ENCODE peak calls at places on chromosome 22, in ten cellular contexts. One of them, this sample, is unnamed.

GRCh38 chr22:42282943-42283287 is 12.5 kb upstream of the TCF20 start:
- DNase-seq in fibroblast of the conjunctiva: no peak
- DNase-seq in midbrain: no peak
- DNase-seq in coronary artery: no peak
- DNase-seq in iPS-NIHi11: no peak
- DNase-seq in EH: no peak
- DNase-seq in sciatic nerve: no peak
- DNase-seq in activated gamma-delta T cell: no peak
- DNase-seq in fibroblast of pulmonary artery: no peak
- DNase-seq in cardiac fibroblast: no peak
- DNase-seq in this sample: no peak

GRCh38 chr22:30649430-30650007 is 13.9 kb downstream of the SLC35E4 start:
- DNase-seq in fibroblast of the conjunctiva: peak
- DNase-seq in midbrain: no peak
- DNase-seq in coronary artery: no peak
- DNase-seq in iPS-NIHi11: peak
- DNase-seq in EH: peak
- DNase-seq in sciatic nerve: no peak
- DNase-seq in activated gamma-delta T cell: no peak
- DNase-seq in fibroblast of pulmonary artery: peak
- DNase-seq in cardiac fibroblast: peak
- DNase-seq in this sample: no peak

GRCh38 chr22:44365196-44365802 is 52.5 kb upstream of the SHISAL1 start:
- DNase-seq in fibroblast of the conjunctiva: no peak
- DNase-seq in midbrain: no peak
- DNase-seq in coronary artery: peak
- DNase-seq in iPS-NIHi11: no peak
- DNase-seq in EH: no peak
- DNase-seq in sciatic nerve: no peak
- DNase-seq in activated gamma-delta T cell: no peak
- DNase-seq in fibroblast of pulmonary artery: no peak
- DNase-seq in cardiac fibroblast: no peak
- DNase-seq in this sample: peak

GRCh38 chr22:17368144-17368726 is 1.0 kb upstream of the CECR2 start:
- DNase-seq in fibroblast of the conjunctiva: no peak
- DNase-seq in midbrain: no peak
- DNase-seq in coronary artery: no peak
- DNase-seq in iPS-NIHi11: peak
- DNase-seq in EH: no peak
- DNase-seq in sciatic nerve: no peak
- DNase-seq in activated gamma-delta T cell: no peak
- DNase-seq in fibroblast of pulmonary artery: no peak
- DNase-seq in cardiac fibroblast: no peak
- DNase-seq in this sample: no peak

GRCh38 chr22:11616811-11617210 is 3911.2 kb upstream of the OR11H1 start:
- DNase-seq in fibroblast of the conjunctiva: no peak
- DNase-seq in midbrain: no peak
- DNase-seq in coronary artery: no peak
- DNase-seq in iPS-NIHi11: no peak
- DNase-seq in EH: no peak
- DNase-seq in sciatic nerve: no peak
- DNase-seq in activated gamma-delta T cell: no peak
- DNase-seq in fibroblast of pulmonary artery: no peak
- DNase-seq in cardiac fibroblast: no peak
- DNase-seq in this sample: no peak

GRCh38 chr22:19430890-19431541 is 517 bp downstream of the HIRA start:
- DNase-seq in fibroblast of the conjunctiva: no peak
- DNase-seq in midbrain: no peak
- DNase-seq in coronary artery: no peak
- DNase-seq in iPS-NIHi11: peak
- DNase-seq in EH: peak
- DNase-seq in sciatic nerve: peak
- DNase-seq in activated gamma-delta T cell: no peak
- DNase-seq in fibroblast of pulmonary artery: peak
- DNase-seq in cardiac fibroblast: peak
- DNase-seq in this sample: no peak

GRCh38 chr22:44628273-44628672 is 73.7 kb upstream of the PRR5 start:
- DNase-seq in fibroblast of the conjunctiva: no peak
- DNase-seq in midbrain: no peak
- DNase-seq in coronary artery: no peak
- DNase-seq in iPS-NIHi11: no peak
- DNase-seq in EH: no peak
- DNase-seq in sciatic nerve: no peak
- DNase-seq in activated gamma-delta T cell: no peak
- DNase-seq in fibroblast of pulmonary artery: no peak
- DNase-seq in cardiac fibroblast: no peak
- DNase-seq in this sample: no peak

GRCh38 chr22:50301581-50301991 is 5.9 kb downstream of the PLXNB2 start:
- DNase-seq in fibroblast of the conjunctiva: no peak
- DNase-seq in midbrain: no peak
- DNase-seq in coronary artery: no peak
- DNase-seq in iPS-NIHi11: no peak
- DNase-seq in EH: no peak
- DNase-seq in sciatic nerve: no peak
- DNase-seq in activated gamma-delta T cell: no peak
- DNase-seq in fibroblast of pulmonary artery: no peak
- DNase-seq in cardiac fibroblast: peak
- DNase-seq in this sample: no peak

GRCh38 chr22:30294830-30295229 is 5.5 kb upstream of the CASTOR1 start:
- DNase-seq in fibroblast of the conjunctiva: no peak
- DNase-seq in midbrain: no peak
- DNase-seq in coronary artery: no peak
- DNase-seq in iPS-NIHi11: no peak
- DNase-seq in EH: no peak
- DNase-seq in sciatic nerve: no peak
- DNase-seq in activated gamma-delta T cell: no peak
- DNase-seq in fibroblast of pulmonary artery: no peak
- DNase-seq in cardiac fibroblast: no peak
- DNase-seq in this sample: no peak

GRCh38 chr22:33678523-33678922 is 241.8 kb downstream of the LARGE1 start:
- DNase-seq in fibroblast of the conjunctiva: no peak
- DNase-seq in midbrain: no peak
- DNase-seq in coronary artery: no peak
- DNase-seq in iPS-NIHi11: no peak
- DNase-seq in EH: no peak
- DNase-seq in sciatic nerve: no peak
- DNase-seq in activated gamma-delta T cell: no peak
- DNase-seq in fibroblast of pulmonary artery: no peak
- DNase-seq in cardiac fibroblast: no peak
- DNase-seq in this sample: no peak

GRCh38 chr22:45210577-45211431 is 29.9 kb downstream of the KIAA0930 start:
- DNase-seq in fibroblast of the conjunctiva: peak
- DNase-seq in midbrain: no peak
- DNase-seq in coronary artery: no peak
- DNase-seq in iPS-NIHi11: no peak
- DNase-seq in EH: peak
- DNase-seq in sciatic nerve: peak
- DNase-seq in activated gamma-delta T cell: no peak
- DNase-seq in fibroblast of pulmonary artery: no peak
- DNase-seq in cardiac fibroblast: no peak
- DNase-seq in this sample: peak

GRCh38 chr22:43152001-43152354 is 619 bp downstream of the TSPO start:
- DNase-seq in fibroblast of the conjunctiva: no peak
- DNase-seq in midbrain: no peak
- DNase-seq in coronary artery: no peak
- DNase-seq in iPS-NIHi11: no peak
- DNase-seq in EH: no peak
- DNase-seq in sciatic nerve: no peak
- DNase-seq in activated gamma-delta T cell: no peak
- DNase-seq in fibroblast of pulmonary artery: no peak
- DNase-seq in cardiac fibroblast: no peak
- DNase-seq in this sample: no peak

GRCh38 chr22:24358105-24358836 is 69.1 kb upstream of the ADORA2A start:
- DNase-seq in fibroblast of the conjunctiva: no peak
- DNase-seq in midbrain: no peak
- DNase-seq in coronary artery: no peak
- DNase-seq in iPS-NIHi11: no peak
- DNase-seq in EH: no peak
- DNase-seq in sciatic nerve: no peak
- DNase-seq in activated gamma-delta T cell: no peak
- DNase-seq in fibroblast of pulmonary artery: no peak
- DNase-seq in cardiac fibroblast: no peak
- DNase-seq in this sample: no peak

GRCh38 chr22:17580461-17581031 is 17.2 kb downstream of the SLC25A18 start:
- DNase-seq in fibroblast of the conjunctiva: no peak
- DNase-seq in midbrain: no peak
- DNase-seq in coronary artery: no peak
- DNase-seq in iPS-NIHi11: peak
- DNase-seq in EH: no peak
- DNase-seq in sciatic nerve: no peak
- DNase-seq in activated gamma-delta T cell: no peak
- DNase-seq in fibroblast of pulmonary artery: no peak
- DNase-seq in cardiac fibroblast: peak
- DNase-seq in this sample: no peak

GRCh38 chr22:23520875-23521441 is 59.1 kb downstream of the IGLL1 start:
- DNase-seq in fibroblast of the conjunctiva: peak
- DNase-seq in midbrain: no peak
- DNase-seq in coronary artery: no peak
- DNase-seq in iPS-NIHi11: peak
- DNase-seq in EH: peak
- DNase-seq in sciatic nerve: peak
- DNase-seq in activated gamma-delta T cell: no peak
- DNase-seq in fibroblast of pulmonary artery: peak
- DNase-seq in cardiac fibroblast: peak
- DNase-seq in this sample: no peak

GRCh38 chr22:39434243-39434653 is 22.6 kb upstream of the MGAT3 start:
- DNase-seq in fibroblast of the conjunctiva: no peak
- DNase-seq in midbrain: peak
- DNase-seq in coronary artery: no peak
- DNase-seq in iPS-NIHi11: no peak
- DNase-seq in EH: no peak
- DNase-seq in sciatic nerve: no peak
- DNase-seq in activated gamma-delta T cell: no peak
- DNase-seq in fibroblast of pulmonary artery: no peak
- DNase-seq in cardiac fibroblast: no peak
- DNase-seq in this sample: peak

GRCh38 chr22:19708323-19709011 is 5.8 kb upstream of the SEPTIN5 start:
- DNase-seq in fibroblast of the conjunctiva: no peak
- DNase-seq in midbrain: no peak
- DNase-seq in coronary artery: no peak
- DNase-seq in iPS-NIHi11: peak
- DNase-seq in EH: no peak
- DNase-seq in sciatic nerve: no peak
- DNase-seq in activated gamma-delta T cell: no peak
- DNase-seq in fibroblast of pulmonary artery: no peak
- DNase-seq in cardiac fibroblast: no peak
- DNase-seq in this sample: peak

GRCh38 chr22:28341001-28341400 is 338.6 kb downstream of the TTC28 start:
- DNase-seq in fibroblast of the conjunctiva: no peak
- DNase-seq in midbrain: no peak
- DNase-seq in coronary artery: no peak
- DNase-seq in iPS-NIHi11: no peak
- DNase-seq in EH: peak
- DNase-seq in sciatic nerve: no peak
- DNase-seq in activated gamma-delta T cell: no peak
- DNase-seq in fibroblast of pulmonary artery: peak
- DNase-seq in cardiac fibroblast: peak
- DNase-seq in this sample: no peak

GRCh38 chr22:47169801-47170140 is 407.3 kb downstream of the TBC1D22A start:
- DNase-seq in fibroblast of the conjunctiva: no peak
- DNase-seq in midbrain: no peak
- DNase-seq in coronary artery: peak
- DNase-seq in iPS-NIHi11: no peak
- DNase-seq in EH: no peak
- DNase-seq in sciatic nerve: peak
- DNase-seq in activated gamma-delta T cell: no peak
- DNase-seq in fibroblast of pulmonary artery: no peak
- DNase-seq in cardiac fibroblast: no peak
- DNase-seq in this sample: no peak

GRCh38 chr22:50315289-50316113 is 8.1 kb upstream of the PLXNB2 start:
- DNase-seq in fibroblast of the conjunctiva: no peak
- DNase-seq in midbrain: no peak
- DNase-seq in coronary artery: no peak
- DNase-seq in iPS-NIHi11: peak
- DNase-seq in EH: no peak
- DNase-seq in sciatic nerve: no peak
- DNase-seq in activated gamma-delta T cell: no peak
- DNase-seq in fibroblast of pulmonary artery: no peak
- DNase-seq in cardiac fibroblast: no peak
- DNase-seq in this sample: no peak

GRCh38 chr22:17581056-17581455 is 17.8 kb downstream of the SLC25A18 start:
- DNase-seq in fibroblast of the conjunctiva: no peak
- DNase-seq in midbrain: no peak
- DNase-seq in coronary artery: no peak
- DNase-seq in iPS-NIHi11: no peak
- DNase-seq in EH: no peak
- DNase-seq in sciatic nerve: no peak
- DNase-seq in activated gamma-delta T cell: no peak
- DNase-seq in fibroblast of pulmonary artery: no peak
- DNase-seq in cardiac fibroblast: no peak
- DNase-seq in this sample: no peak

GRCh38 chr22:26851125-26851524 is 193.7 kb downstream of the MIAT start:
- DNase-seq in fibroblast of the conjunctiva: no peak
- DNase-seq in midbrain: no peak
- DNase-seq in coronary artery: no peak
- DNase-seq in iPS-NIHi11: no peak
- DNase-seq in EH: no peak
- DNase-seq in sciatic nerve: no peak
- DNase-seq in activated gamma-delta T cell: no peak
- DNase-seq in fibroblast of pulmonary artery: no peak
- DNase-seq in cardiac fibroblast: no peak
- DNase-seq in this sample: no peak

GRCh38 chr22:32660292-32660691 is 141.2 kb upstream of the TIMP3 start:
- DNase-seq in fibroblast of the conjunctiva: peak
- DNase-seq in midbrain: peak
- DNase-seq in coronary artery: no peak
- DNase-seq in iPS-NIHi11: peak
- DNase-seq in EH: peak
- DNase-seq in sciatic nerve: peak
- DNase-seq in activated gamma-delta T cell: no peak
- DNase-seq in fibroblast of pulmonary artery: peak
- DNase-seq in cardiac fibroblast: peak
- DNase-seq in this sample: no peak

GRCh38 chr22:36334838-36335603 is 52.7 kb downstream of the MYH9 start:
- DNase-seq in fibroblast of the conjunctiva: no peak
- DNase-seq in midbrain: peak
- DNase-seq in coronary artery: no peak
- DNase-seq in iPS-NIHi11: no peak
- DNase-seq in EH: peak
- DNase-seq in sciatic nerve: no peak
- DNase-seq in activated gamma-delta T cell: no peak
- DNase-seq in fibroblast of pulmonary artery: peak
- DNase-seq in cardiac fibroblast: peak
- DNase-seq in this sample: peak

GRCh38 chr22:38214248-38215056 is 12.7 kb downstream of the MAFF start:
- DNase-seq in fibroblast of the conjunctiva: peak
- DNase-seq in midbrain: peak
- DNase-seq in coronary artery: no peak
- DNase-seq in iPS-NIHi11: peak
- DNase-seq in EH: peak
- DNase-seq in sciatic nerve: peak
- DNase-seq in activated gamma-delta T cell: peak
- DNase-seq in fibroblast of pulmonary artery: peak
- DNase-seq in cardiac fibroblast: peak
- DNase-seq in this sample: no peak

GRCh38 chr22:17980638-17981051 is 43.7 kb downstream of the MICAL3 start:
- DNase-seq in fibroblast of the conjunctiva: no peak
- DNase-seq in midbrain: no peak
- DNase-seq in coronary artery: no peak
- DNase-seq in iPS-NIHi11: no peak
- DNase-seq in EH: no peak
- DNase-seq in sciatic nerve: no peak
- DNase-seq in activated gamma-delta T cell: no peak
- DNase-seq in fibroblast of pulmonary artery: peak
- DNase-seq in cardiac fibroblast: peak
- DNase-seq in this sample: no peak